ENCODE peak calls at places on chromosomes 16 and 17, in nine cellular contexts. T, G, Y, Z, H, A, C, J and K are unnamed samples.

GRCh38 chr17:72726936-72727335 is 365.6 kb downstream of the SLC39A11 start:
- DNase-seq in T (peak; percentile 41), G (no peak), Y (no peak), Z (no peak), H (no peak), A (no peak), C (no peak), J (no peak), K (no peak)

GRCh38 chr16:77385481-77385880 is 49.4 kb downstream of the ADAMTS18 start:
- DNase-seq in T (no peak), G (no peak), Y (no peak), Z (no peak), H (no peak), A (no peak), C (no peak), J (no peak), K (no peak)

GRCh38 chr16:29023279-29024278 is 38.7 kb downstream of the LAT start:
- DNase-seq in T (no peak), G (no peak), Y (no peak), Z (no peak), H (no peak), A (no peak), C (no peak), J (no peak), K (no peak)

GRCh38 chr16:86681440-86681838 is 103.1 kb downstream of the FOXL1 start:
- DNase-seq in T (no peak), G (no peak), Y (no peak), Z (peak; percentile 39), H (no peak), A (no peak), C (no peak), J (no peak), K (no peak)

GRCh38 chr16:85552980-85553435 is 60.1 kb upstream of the GSE1 start:
- DNase-seq in T (no peak), G (no peak), Y (no peak), Z (no peak), H (no peak), A (no peak), C (no peak), J (no peak), K (no peak)

GRCh38 chr17:59441459-59442096 is 110.1 kb downstream of the YPEL2 start:
- DNase-seq in T (no peak), G (no peak), Y (no peak), Z (no peak), H (no peak), A (no peak), C (no peak), J (no peak), K (no peak)

GRCh38 chr16:50004239-50004638 is 20.8 kb upstream of the CNEP1R1 start:
- DNase-seq in T (no peak), G (no peak), Y (no peak), Z (no peak), H (no peak), A (no peak), C (no peak), J (no peak), K (no peak)

GRCh38 chr17:77416096-77416713 is 275.4 kb downstream of the SEC14L1 start:
- DNase-seq in T (no peak), G (no peak), Y (no peak), Z (no peak), H (no peak), A (no peak), C (no peak), J (no peak), K (no peak)

GRCh38 chr17:50027639-50028206 is 28.2 kb upstream of the ITGA3 start:
- DNase-seq in T (peak; percentile 68), G (no peak), Y (no peak), Z (peak; percentile 68), H (peak; percentile 97), A (peak; percentile 66), C (peak; percentile 71), J (peak; percentile 94), K (peak; percentile 86)

GRCh38 chr17:14222611-14223010 is 14.1 kb downstream of the CDRT15 start:
- DNase-seq in T (no peak), G (no peak), Y (no peak), Z (no peak), H (no peak), A (no peak), C (no peak), J (no peak), K (no peak)

GRCh38 chr17:83034525-83034924 is 44.9 kb upstream of the METRNL start:
- DNase-seq in T (no peak), G (no peak), Y (no peak), Z (no peak), H (no peak), A (no peak), C (peak; percentile 26), J (no peak), K (no peak)

GRCh38 chr17:35448214-35448898 is at the start of gene SLFN13:
- DNase-seq in T (peak; percentile 79), G (peak; percentile 65), Y (no peak), Z (peak; percentile 57), H (peak; percentile 81), A (peak; percentile 87), C (peak; percentile 72), J (peak; percentile 88), K (no peak)

GRCh38 chr17:38606646-38607611 is 1.2 kb upstream of the SRCIN1 start:
- DNase-seq in T (no peak), G (no peak), Y (no peak), Z (no peak), H (no peak), A (peak; percentile 83), C (no peak), J (no peak), K (no peak)

GRCh38 chr16:56451753-56452689 is 667 bp downstream of the OGFOD1 start:
- DNase-seq in T (no peak), G (peak; percentile 15), Y (no peak), Z (no peak), H (peak; percentile 69), A (peak; percentile 51), C (no peak), J (peak; percentile 11), K (no peak)

GRCh38 chr16:67396159-67396774 is 3.0 kb upstream of the TPPP3 start:
- DNase-seq in T (peak; percentile 84), G (peak; percentile 84), Y (no peak), Z (no peak), H (peak; percentile 87), A (peak; percentile 92), C (peak; percentile 59), J (peak; percentile 84), K (no peak)

GRCh38 chr17:20073056-20073979 is 64.2 kb downstream of the SPECC1 start:
- DNase-seq in T (peak; percentile 49), G (no peak), Y (no peak), Z (no peak), H (no peak), A (peak; percentile 78), C (peak; percentile 69), J (no peak), K (no peak)

DNA sequence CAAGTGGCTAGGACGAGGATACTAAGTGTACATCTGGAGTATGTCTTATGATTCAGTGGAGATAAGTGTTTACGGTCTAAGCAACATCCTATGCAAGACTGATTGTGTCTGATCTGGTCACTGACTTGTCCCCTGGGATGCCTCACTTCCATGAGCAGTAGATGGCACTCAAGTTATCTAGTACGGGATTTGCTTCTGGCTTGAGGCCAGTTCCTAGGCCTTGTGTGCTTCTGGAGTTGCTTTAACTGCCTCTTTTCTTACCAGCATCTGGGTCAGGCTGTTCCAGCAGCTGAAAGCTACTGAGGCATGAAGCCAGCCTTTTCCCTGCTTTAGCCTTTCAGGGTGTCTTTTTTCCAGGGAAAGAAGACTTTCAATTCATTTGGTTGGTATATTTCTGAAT is 23.0 kb downstream of the SUPT6H start:
- DNase-seq in T (no peak), G (no peak), Y (no peak), Z (no peak), H (no peak), A (no peak), C (peak; percentile 66), J (peak; percentile 86), K (peak; percentile 43)
- TF ChIP-seq CTCF in T (no peak), G (no peak), Y (no peak), Z (no peak), H (no peak), A (no peak), C (no peak), J (peak; percentile 58), K (peak; percentile 49)

GRCh38 chr16:57955572-57955971 is 15.4 kb downstream of the CNGB1 start:
- DNase-seq in T (peak; percentile 61), G (no peak), Y (no peak), Z (no peak), H (no peak), A (peak; percentile 43), C (peak; percentile 49), J (no peak), K (no peak)
- TF ChIP-seq CTCF in T (no peak), G (no peak), Y (no peak), Z (no peak), H (peak; percentile 12), A (no peak), C (no peak), J (no peak), K (peak; percentile 23)

DNA sequence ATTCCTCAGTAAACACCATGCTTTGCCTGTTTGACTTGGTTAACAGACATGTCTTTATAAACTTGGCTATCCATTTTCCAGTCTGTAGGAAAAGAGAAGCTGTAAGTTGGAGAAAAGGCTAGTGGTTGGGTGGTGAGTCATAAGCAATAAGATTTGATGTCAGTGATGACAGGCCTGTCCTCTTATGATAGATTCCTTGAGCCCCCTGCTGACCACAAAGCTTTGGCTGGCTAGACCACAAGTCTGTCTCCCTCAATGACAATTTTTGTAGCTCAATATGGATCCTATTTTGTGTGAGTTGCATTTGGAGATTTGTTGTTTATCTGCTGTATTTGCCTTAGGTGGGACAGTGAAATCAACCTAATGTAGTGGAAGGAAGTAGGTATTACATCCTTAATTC is 67.6 kb downstream of the SIAH1 start:
- DNase-seq in T (no peak), G (no peak), Y (no peak), Z (no peak), H (peak; percentile 13), A (no peak), C (no peak), J (peak; percentile 33), K (no peak)
- TF ChIP-seq CTCF in T (no peak), G (no peak), Y (no peak), Z (no peak), H (no peak), A (no peak), C (no peak), J (no peak), K (no peak)

DNA sequence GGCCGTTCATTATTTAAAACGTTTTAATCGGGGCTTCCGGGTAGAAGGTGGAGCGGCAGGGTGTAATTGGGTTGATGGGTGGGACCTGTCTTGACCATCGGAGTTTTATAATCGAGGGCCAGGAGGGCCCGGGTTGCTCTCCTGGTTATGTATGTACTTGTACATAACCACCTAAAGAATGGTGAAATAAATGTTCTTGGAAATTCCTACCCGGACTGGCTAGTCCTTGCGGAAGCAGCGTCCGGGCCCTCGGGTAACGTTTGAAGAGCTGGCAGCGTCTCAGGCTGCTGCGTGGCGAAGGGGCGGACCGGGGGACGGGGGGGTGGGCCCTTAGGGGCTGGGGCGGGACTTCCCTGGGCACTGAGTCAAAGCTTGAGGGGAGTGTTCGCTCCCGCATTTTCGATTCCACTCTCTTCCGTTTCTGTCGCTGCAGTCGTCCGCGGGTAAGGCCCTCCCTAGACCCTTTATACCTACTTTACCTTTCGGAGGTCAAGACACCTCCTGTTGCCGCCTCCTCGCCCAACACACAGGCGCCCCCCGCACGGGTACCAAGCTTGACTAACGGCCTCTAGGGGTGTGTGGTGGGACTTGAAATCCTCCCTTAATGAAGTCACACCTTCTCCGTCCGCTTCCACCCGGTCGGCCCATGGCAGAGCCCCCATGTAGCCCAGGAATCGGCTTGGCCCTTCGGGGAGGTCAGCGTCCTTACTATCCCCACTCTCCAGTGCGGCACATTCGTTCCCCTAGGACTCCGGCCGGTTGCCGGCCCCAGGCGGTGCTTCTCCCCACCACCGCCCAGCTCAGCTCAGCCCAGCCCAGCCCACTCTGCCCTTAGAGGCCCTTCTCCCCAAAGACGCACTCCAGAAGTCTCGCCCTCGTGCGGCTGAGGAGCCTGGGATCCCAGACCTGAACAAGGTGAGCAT is at the start of gene TMEM106A:
- DNase-seq in T (peak; percentile 80), G (peak; percentile 68), Y (no peak), Z (peak; percentile 39), H (peak; percentile 95), A (peak; percentile 88), C (peak; percentile 88), J (peak; percentile 84), K (peak; percentile 13)
- TF ChIP-seq CTCF in T (no peak), G (peak; percentile 30), Y (peak; percentile 62), Z (peak; percentile 47), H (peak; percentile 16), A (peak; percentile 9), C (no peak), J (no peak), K (peak; percentile 33)